ENCODE peak calls at places on chromosomes 5 and 9, in five cellular contexts. One of them, this sample, is unnamed.

GRCh38 chr5:88883566-88884434 is 816 bp upstream of the MEF2C start:
- DNase-seq in adrenal gland: peak
- DNase-seq in HCT116: peak
- DNase-seq in IMR-90: peak
- DNase-seq in Peyer's patch: peak
- DNase-seq in this sample: peak

GRCh38 chr5:128773378-128773777 is 191.9 kb upstream of the SLC27A6 start:
- DNase-seq in adrenal gland: no peak
- DNase-seq in HCT116: no peak
- DNase-seq in IMR-90: no peak
- DNase-seq in Peyer's patch: no peak
- DNase-seq in this sample: no peak

GRCh38 chr5:179371123-179371515 is 25.9 kb upstream of the ADAMTS2 start:
- DNase-seq in adrenal gland: no peak
- DNase-seq in HCT116: no peak
- DNase-seq in IMR-90: no peak
- DNase-seq in Peyer's patch: no peak
- DNase-seq in this sample: no peak

GRCh38 chr5:52204310-52204709 is 583.4 kb upstream of the ITGA1 start:
- DNase-seq in adrenal gland: no peak
- DNase-seq in HCT116: no peak
- DNase-seq in IMR-90: no peak
- DNase-seq in Peyer's patch: no peak
- DNase-seq in this sample: no peak

GRCh38 chr5:102681403-102681983 is 73.6 kb upstream of the PAM start:
- DNase-seq in adrenal gland: peak
- DNase-seq in HCT116: peak
- DNase-seq in IMR-90: peak
- DNase-seq in Peyer's patch: peak
- DNase-seq in this sample: peak

GRCh38 chr5:125376059-125376641 is 629.7 kb upstream of the ZNF608 start:
- DNase-seq in adrenal gland: no peak
- DNase-seq in HCT116: no peak
- DNase-seq in IMR-90: no peak
- DNase-seq in Peyer's patch: no peak
- DNase-seq in this sample: no peak

GRCh38 chr5:137075163-137075970 is 423.8 kb downstream of the SPOCK1 start:
- DNase-seq in adrenal gland: peak
- DNase-seq in HCT116: peak
- DNase-seq in IMR-90: peak
- DNase-seq in Peyer's patch: peak
- DNase-seq in this sample: peak

GRCh38 chr5:123120197-123120596 is 31.2 kb downstream of the PRDM6 start:
- DNase-seq in adrenal gland: no peak
- DNase-seq in HCT116: peak
- DNase-seq in IMR-90: no peak
- DNase-seq in Peyer's patch: no peak
- DNase-seq in this sample: no peak

GRCh38 chr5:150448960-150449490 is 514 bp downstream of the RPS14 start:
- DNase-seq in adrenal gland: peak
- DNase-seq in HCT116: no peak
- DNase-seq in IMR-90: no peak
- DNase-seq in Peyer's patch: no peak
- DNase-seq in this sample: no peak

GRCh38 chr9:2286825-2287455 is 271.8 kb downstream of the SMARCA2 start:
- DNase-seq in adrenal gland: no peak
- DNase-seq in HCT116: no peak
- DNase-seq in IMR-90: no peak
- DNase-seq in Peyer's patch: no peak
- DNase-seq in this sample: no peak

GRCh38 chr5:54442271-54442670 is 13.2 kb upstream of the HSPB3 start:
- DNase-seq in adrenal gland: no peak
- DNase-seq in HCT116: no peak
- DNase-seq in IMR-90: no peak
- DNase-seq in Peyer's patch: no peak
- DNase-seq in this sample: no peak

GRCh38 chr5:176792584-176793342 is 17.6 kb upstream of the UNC5A start:
- DNase-seq in adrenal gland: no peak
- DNase-seq in HCT116: no peak
- DNase-seq in IMR-90: no peak
- DNase-seq in Peyer's patch: no peak
- DNase-seq in this sample: no peak

GRCh38 chr5:1105350-1106265 is 6.3 kb downstream of the SLC12A7 start:
- DNase-seq in adrenal gland: no peak
- DNase-seq in HCT116: no peak
- DNase-seq in IMR-90: no peak
- DNase-seq in Peyer's patch: peak
- DNase-seq in this sample: peak

GRCh38 chr5:1975898-1976765 is 93.4 kb upstream of the IRX4 start:
- DNase-seq in adrenal gland: no peak
- DNase-seq in HCT116: peak
- DNase-seq in IMR-90: no peak
- DNase-seq in Peyer's patch: no peak
- DNase-seq in this sample: no peak

GRCh38 chr9:89166871-89167270 is 11.7 kb downstream of the SHC3 start:
- DNase-seq in adrenal gland: no peak
- DNase-seq in HCT116: no peak
- DNase-seq in IMR-90: no peak
- DNase-seq in Peyer's patch: no peak
- DNase-seq in this sample: no peak

GRCh38 chr9:89167788-89168187 is 10.8 kb downstream of the SHC3 start:
- DNase-seq in adrenal gland: no peak
- DNase-seq in HCT116: no peak
- DNase-seq in IMR-90: no peak
- DNase-seq in Peyer's patch: no peak
- DNase-seq in this sample: no peak

GRCh38 chr9:89171231-89171630 is 7.4 kb downstream of the SHC3 start:
- DNase-seq in adrenal gland: peak
- DNase-seq in HCT116: no peak
- DNase-seq in IMR-90: no peak
- DNase-seq in Peyer's patch: no peak
- DNase-seq in this sample: no peak

GRCh38 chr9:89171693-89172092 is 6.9 kb downstream of the SHC3 start:
- DNase-seq in adrenal gland: no peak
- DNase-seq in HCT116: no peak
- DNase-seq in IMR-90: no peak
- DNase-seq in Peyer's patch: no peak
- DNase-seq in this sample: peak

DNA sequence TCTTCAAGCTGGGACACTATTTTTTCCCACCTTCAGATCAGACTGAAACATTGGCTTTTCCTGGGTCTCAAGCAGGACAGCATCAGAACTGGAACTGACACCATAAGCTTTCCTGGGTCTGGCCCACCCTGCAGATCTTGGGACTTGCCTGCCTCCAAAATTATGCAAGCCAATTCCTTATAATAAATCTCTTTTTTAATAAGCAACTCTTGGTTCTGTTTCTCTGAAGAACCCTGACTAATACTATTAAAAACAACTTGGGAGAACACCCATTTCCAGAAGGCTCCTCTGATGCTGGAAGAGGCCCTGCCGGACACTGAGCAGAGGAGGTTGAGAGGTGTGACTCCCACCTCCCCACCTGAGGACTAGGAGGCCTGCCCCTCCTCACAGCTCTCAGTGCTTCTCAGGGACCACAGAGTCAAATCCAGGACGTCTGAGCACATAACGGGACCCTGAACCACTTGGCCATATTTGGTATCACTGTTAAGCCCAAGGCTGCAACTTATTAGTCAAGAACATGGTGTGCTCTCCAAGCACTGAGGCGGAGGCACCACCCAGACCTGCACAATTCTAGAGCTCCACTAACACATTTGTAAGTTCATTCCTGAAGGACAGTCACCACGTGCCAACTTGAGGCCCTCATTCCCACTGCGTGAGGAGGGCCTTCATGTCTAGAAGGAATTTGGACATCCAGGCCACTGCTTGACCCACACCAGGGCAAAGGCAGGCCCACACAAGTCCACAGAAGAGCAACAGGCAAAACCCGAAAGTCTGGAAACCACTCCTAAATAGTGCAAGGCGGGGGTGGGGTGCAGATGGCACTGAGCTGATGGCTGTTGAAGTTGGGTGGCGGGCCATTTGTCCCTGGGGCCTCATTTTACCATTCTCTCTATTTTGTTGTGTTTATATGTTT is 9.5 kb downstream of the SHC3 start:
- DNase-seq in adrenal gland: no peak
- DNase-seq in HCT116: no peak
- DNase-seq in IMR-90: no peak
- DNase-seq in Peyer's patch: no peak
- DNase-seq in this sample: no peak
- TF ChIP-seq POLR2A in adrenal gland: no peak
- TF ChIP-seq POLR2A in HCT116: no peak
- TF ChIP-seq POLR2A in IMR-90: no peak
- TF ChIP-seq POLR2A in Peyer's patch: no peak
- TF ChIP-seq POLR2A in this sample: no peak

GRCh38 chr9:78301466-78301865 is 4.5 kb downstream of the PSAT1 start:
- DNase-seq in adrenal gland: no peak
- DNase-seq in HCT116: no peak
- DNase-seq in IMR-90: peak
- DNase-seq in Peyer's patch: no peak
- DNase-seq in this sample: no peak
- H3K27ac ChIP-seq in adrenal gland: no peak
- H3K27ac ChIP-seq in HCT116: no peak
- H3K27ac ChIP-seq in IMR-90: no peak
- H3K27ac ChIP-seq in Peyer's patch: no peak
- H3K27ac ChIP-seq in this sample: no peak

GRCh38 chr9:128127990-128128835 is 684 bp upstream of the PTGES2 start:
- DNase-seq in adrenal gland: peak
- DNase-seq in HCT116: peak
- DNase-seq in IMR-90: peak
- DNase-seq in Peyer's patch: peak
- DNase-seq in this sample: peak
- TF ChIP-seq POLR2A in adrenal gland: peak
- TF ChIP-seq POLR2A in HCT116: no peak
- TF ChIP-seq POLR2A in IMR-90: peak
- TF ChIP-seq POLR2A in Peyer's patch: peak
- TF ChIP-seq POLR2A in this sample: peak

DNA sequence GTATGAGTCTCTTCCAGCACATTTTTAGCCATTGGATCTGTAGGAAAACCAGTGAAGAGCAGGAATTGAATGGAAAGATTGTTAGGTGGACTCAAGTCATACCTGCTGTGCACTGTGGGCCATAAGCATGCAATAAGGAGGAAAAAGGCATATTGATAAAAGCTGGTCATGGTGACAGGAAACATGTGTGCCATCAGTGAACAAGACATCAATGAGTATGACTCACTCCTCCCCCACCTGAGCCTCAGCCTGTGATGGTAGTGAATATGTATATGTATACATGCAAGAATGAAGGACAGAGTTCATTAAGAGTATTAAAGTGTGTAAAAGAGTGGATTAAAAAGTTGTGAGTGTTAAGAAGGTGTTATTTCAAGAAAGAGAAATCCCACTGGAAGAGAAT is 164.5 kb downstream of the TMEM38B start:
- DNase-seq in adrenal gland: no peak
- DNase-seq in HCT116: no peak
- DNase-seq in IMR-90: no peak
- DNase-seq in Peyer's patch: no peak
- DNase-seq in this sample: no peak
- H3K27ac ChIP-seq in adrenal gland: no peak
- H3K27ac ChIP-seq in HCT116: no peak
- H3K27ac ChIP-seq in IMR-90: no peak
- H3K27ac ChIP-seq in Peyer's patch: no peak
- H3K27ac ChIP-seq in this sample: no peak

DNA sequence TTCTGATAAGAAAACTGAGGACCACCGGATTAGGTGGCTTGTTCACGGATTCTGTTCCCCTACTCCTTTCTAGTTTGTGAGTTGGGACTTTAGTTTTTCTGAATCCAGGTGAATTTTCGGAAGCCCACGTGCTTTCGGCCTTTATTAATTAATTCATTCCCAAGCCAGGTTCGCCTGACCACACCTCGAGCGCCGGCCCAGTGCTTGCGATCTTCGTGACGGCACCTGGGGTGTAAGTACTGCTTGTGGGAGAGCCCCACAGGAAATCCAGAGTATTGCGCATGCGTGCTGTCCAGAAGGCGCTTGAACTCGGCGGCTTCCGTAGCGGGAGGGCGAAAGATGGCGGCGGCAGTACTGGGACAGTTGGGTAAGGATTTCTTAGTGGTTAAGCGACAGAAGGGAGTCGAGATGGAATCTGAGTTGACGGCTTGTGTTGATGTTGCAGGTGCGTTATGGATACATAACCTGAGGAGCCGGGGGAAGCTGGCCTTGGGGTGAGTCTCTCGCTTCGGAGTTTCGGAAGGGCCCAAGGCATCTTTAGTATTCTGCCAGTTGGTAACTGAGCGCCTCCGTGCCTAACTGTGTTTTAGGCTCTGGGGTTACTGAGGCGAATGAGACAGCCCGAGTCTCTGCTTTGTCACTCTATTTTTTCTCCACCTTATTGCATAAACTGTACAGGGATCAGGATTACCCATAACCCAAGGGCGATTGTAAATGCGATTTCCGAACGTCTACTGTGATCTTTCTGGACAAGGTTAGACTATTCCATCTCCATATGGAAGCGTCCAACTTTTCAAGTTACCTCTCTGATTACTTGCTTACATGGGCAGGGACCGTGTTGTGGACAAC is at the start of gene MRPL22:
- DNase-seq in adrenal gland: peak
- DNase-seq in HCT116: peak
- DNase-seq in IMR-90: peak
- DNase-seq in Peyer's patch: peak
- DNase-seq in this sample: peak
- TF ChIP-seq POLR2A in adrenal gland: peak
- TF ChIP-seq POLR2A in HCT116: peak
- TF ChIP-seq POLR2A in IMR-90: peak
- TF ChIP-seq POLR2A in Peyer's patch: peak
- TF ChIP-seq POLR2A in this sample: peak